ENCODE peak calls at places on chromosome 12, in four cellular contexts. G is T-helper 2 cell; K is NT2/D1; A is stimulated activated naive B cell treated with anti-CD40 and anti-IgM and Interleukin-4, amounts not matched to agents 10 μg/mL and 1 μg/mL and 100 μg/mL, for 72 hours. O is an unnamed sample.

GRCh38 chr12:120047072-120047471 is 58.0 kb downstream of the BICDL1 start:
- DNase-seq in G (no peak), K (no peak), A (no peak), O (no peak)

GRCh38 chr12:104698871-104699270 is 242.1 kb downstream of the CHST11 start:
- DNase-seq in G (no peak), K (no peak), A (no peak), O (peak; percentile 60)

GRCh38 chr12:82862876-82863649 is 176.4 kb downstream of the TMTC2 start:
- DNase-seq in G (no peak), K (no peak), A (no peak), O (no peak)

GRCh38 chr12:28882444-28882843 is 266.6 kb upstream of the FAR2 start:
- DNase-seq in G (no peak), K (no peak), A (no peak), O (no peak)

GRCh38 chr12:113766880-113767878 is 198.9 kb downstream of the RBM19 start:
- DNase-seq in G (no peak), K (peak; percentile 75), A (no peak), O (peak; percentile 84)

GRCh38 chr12:57904848-57905811 is 36.2 kb upstream of the ATP23 start:
- DNase-seq in G (peak; percentile 76), K (peak; percentile 90), A (peak; percentile 70), O (peak; percentile 83)

GRCh38 chr12:87660987-87661769 is 368.0 kb downstream of the C12orf50 start:
- DNase-seq in G (no peak), K (no peak), A (no peak), O (no peak)

GRCh38 chr12:124727244-124727673 is 136.4 kb downstream of the SCARB1 start:
- DNase-seq in G (no peak), K (no peak), A (peak; percentile 71), O (peak; percentile 69)

GRCh38 chr12:132202929-132203721 is 58.9 kb downstream of the NOC4L start:
- DNase-seq in G (no peak), K (no peak), A (no peak), O (no peak)

GRCh38 chr12:90043264-90043663 is 334.6 kb upstream of the ATP2B1 start:
- DNase-seq in G (peak; percentile 17), K (no peak), A (no peak), O (no peak)

GRCh38 chr12:59803735-59804134 is 207.9 kb downstream of the SLC16A7 start:
- DNase-seq in G (no peak), K (no peak), A (no peak), O (peak; percentile 25)

GRCh38 chr12:64256166-64256800 is 34.2 kb upstream of the KICS2 start:
- DNase-seq in G (peak; percentile 43), K (peak; percentile 42), A (no peak), O (peak; percentile 59)

GRCh38 chr12:123150804-123151678 is at the start of gene PITPNM2:
- DNase-seq in G (peak; percentile 64), K (no peak), A (peak; percentile 31), O (peak; percentile 64)

GRCh38 chr12:67803450-67804034 is 155.0 kb downstream of the DYRK2 start:
- DNase-seq in G (no peak), K (no peak), A (no peak), O (no peak)

GRCh38 chr12:106006940-106007339 is 131.8 kb downstream of the NUAK1 start:
- DNase-seq in G (no peak), K (no peak), A (no peak), O (no peak)

GRCh38 chr12:42961395-42961794 is 371.8 kb upstream of the PRICKLE1 start:
- DNase-seq in G (no peak), K (no peak), A (no peak), O (peak; percentile 69)

GRCh38 chr12:25271486-25272098 is 20.9 kb upstream of the KRAS start:
- DNase-seq in G (no peak), K (no peak), A (peak; percentile 25), O (no peak)

GRCh38 chr12:39404000-39404399 is 38.9 kb downstream of the KIF21A start:
- DNase-seq in G (no peak), K (no peak), A (no peak), O (no peak)

GRCh38 chr12:46480724-46481123 is 108.2 kb upstream of the SLC38A2 start:
- DNase-seq in G (no peak), K (no peak), A (no peak), O (peak; percentile 37)

GRCh38 chr12:116448165-116448756 is 110.9 kb upstream of the MAP1LC3B2 start:
- DNase-seq in G (no peak), K (no peak), A (no peak), O (no peak)

GRCh38 chr12:95984685-95985084 is 11.5 kb downstream of the HAL start:
- DNase-seq in G (peak; percentile 11), K (no peak), A (no peak), O (no peak)